ENCODE peak calls at places on chromosomes 6 and 20, in six cellular contexts. J is NT2/D1; P is ovary; F is kidney tubule cell; K is endothelial cell; Y is CD8-positive, alpha-beta T cell. S is an unnamed sample.

GRCh38 chr6:40325791-40326190 is 261.4 kb downstream of the LRFN2 start:
- DNase-seq in J (no peak), P (no peak), F (no peak), K (no peak), Y (no peak), S (no peak)

GRCh38 chr6:158381214-158381613 is 68.9 kb downstream of the TULP4 start:
- DNase-seq in J (no peak), P (no peak), F (no peak), K (no peak), Y (no peak), S (no peak)

GRCh38 chr20:4559106-4559505 is 162.6 kb upstream of the PRND start:
- DNase-seq in J (no peak), P (no peak), F (no peak), K (no peak), Y (no peak), S (no peak)

GRCh38 chr6:3229566-3230274 is 2.3 kb upstream of the TUBB2B start:
- DNase-seq in J (no peak), P (no peak), F (no peak), K (peak; percentile 33), Y (peak; percentile 31), S (peak; percentile 57)

GRCh38 chr20:54745780-54746179 is 270.4 kb downstream of the DOK5 start:
- DNase-seq in J (no peak), P (no peak), F (no peak), K (no peak), Y (no peak), S (no peak)

GRCh38 chr6:133587841-133588240 is 301.1 kb upstream of the TCF21 start:
- DNase-seq in J (no peak), P (no peak), F (peak; percentile 22), K (no peak), Y (no peak), S (no peak)

GRCh38 chr6:34795836-34796425 is 4.0 kb downstream of the BLTP3A start:
- DNase-seq in J (no peak), P (no peak), F (peak; percentile 30), K (no peak), Y (no peak), S (no peak)

GRCh38 chr6:151313060-151313459 is 73.3 kb downstream of the AKAP12 start:
- DNase-seq in J (no peak), P (peak; percentile 63), F (no peak), K (no peak), Y (no peak), S (no peak)

GRCh38 chr6:144063246-144063743 is 32.1 kb downstream of the SF3B5 start:
- DNase-seq in J (no peak), P (no peak), F (no peak), K (no peak), Y (no peak), S (no peak)

GRCh38 chr6:156658596-156659316 is 118.4 kb upstream of the ARID1B start:
- DNase-seq in J (no peak), P (no peak), F (no peak), K (no peak), Y (no peak), S (no peak)

GRCh38 chr6:27894839-27895762 is 17.1 kb downstream of the OR2B2 start:
- DNase-seq in J (no peak), P (peak; percentile 66), F (peak; percentile 82), K (peak; percentile 43), Y (peak; percentile 58), S (peak; percentile 30)

GRCh38 chr6:3623451-3624267 is 127.9 kb downstream of the PXDC1 start:
- DNase-seq in J (peak; percentile 11), P (no peak), F (no peak), K (no peak), Y (peak; percentile 25), S (no peak)

GRCh38 chr6:142187209-142187608 is 40.1 kb downstream of the VTA1 start:
- DNase-seq in J (no peak), P (no peak), F (no peak), K (no peak), Y (no peak), S (peak; percentile 27)

GRCh38 chr20:61965606-61966491 is 99.8 kb downstream of the TAF4 start:
- DNase-seq in J (no peak), P (peak; percentile 24), F (no peak), K (no peak), Y (no peak), S (no peak)

GRCh38 chr20:23869520-23869919 is 10.0 kb downstream of the CST5 start:
- DNase-seq in J (no peak), P (no peak), F (no peak), K (no peak), Y (no peak), S (no peak)

GRCh38 chr20:5665417-5665816 is 84.8 kb upstream of the SHLD1 start:
- DNase-seq in J (no peak), P (no peak), F (no peak), K (no peak), Y (no peak), S (no peak)

GRCh38 chr6:128807577-128807976 is 75.4 kb upstream of the LAMA2 start:
- DNase-seq in J (no peak), P (no peak), F (peak; percentile 52), K (no peak), Y (no peak), S (no peak)

GRCh38 chr6:151075005-151075404 is 164.8 kb upstream of the AKAP12 start:
- DNase-seq in J (no peak), P (no peak), F (no peak), K (no peak), Y (no peak), S (no peak)

GRCh38 chr6:56851104-56851503 is 103.8 kb upstream of the BEND6 start:
- DNase-seq in J (peak; percentile 20), P (no peak), F (peak; percentile 77), K (peak; percentile 12), Y (no peak), S (no peak)

GRCh38 chr20:32435449-32436107 is 77.4 kb downstream of the ASXL1 start:
- DNase-seq in J (no peak), P (no peak), F (no peak), K (no peak), Y (no peak), S (no peak)

GRCh38 chr6:30644769-30645168 is 2.2 kb upstream of the C6orf136 start:
- DNase-seq in J (no peak), P (no peak), F (no peak), K (no peak), Y (no peak), S (no peak)

GRCh38 chr6:117463762-117464665 is 18.5 kb upstream of the DCBLD1 start:
- DNase-seq in J (no peak), P (no peak), F (peak; percentile 76), K (no peak), Y (no peak), S (no peak)

GRCh38 chr6:117459447-117459944 is 23.0 kb upstream of the DCBLD1 start:
- DNase-seq in J (no peak), P (no peak), F (no peak), K (no peak), Y (no peak), S (no peak)